ENCODE peak calls at places on chromosomes 13 and 19, in six cellular contexts. One of them, this sample, is unnamed.

GRCh38 chr13:36959438-36960116 is 39.5 kb upstream of the SMAD9 start:
- DNase-seq in colonic mucosa: no peak
- DNase-seq in uterus: no peak
- DNase-seq in epithelial cell of esophagus: no peak
- DNase-seq in IMR-90: no peak
- DNase-seq in brain microvascular endothelial cell: no peak
- DNase-seq in this sample: no peak

GRCh38 chr13:92530364-92530763 is 696.2 kb upstream of the GPC6 start:
- DNase-seq in uterus: no peak
- DNase-seq in IMR-90: peak; percentile 3
- DNase-seq in colonic mucosa: no peak
- DNase-seq in brain microvascular endothelial cell: no peak
- DNase-seq in epithelial cell of esophagus: peak; percentile 24
- DNase-seq in this sample: peak; percentile 60

GRCh38 chr19:11281336-11282049 is 14.5 kb upstream of the TSPAN16 start:
- DNase-seq in brain microvascular endothelial cell: no peak
- DNase-seq in epithelial cell of esophagus: peak; percentile 68
- DNase-seq in colonic mucosa: no peak
- DNase-seq in IMR-90: no peak
- DNase-seq in uterus: no peak
- DNase-seq in this sample: no peak

GRCh38 chr19:52492201-52492960 is 35.1 kb upstream of the ZNF808 start:
- DNase-seq in colonic mucosa: no peak
- DNase-seq in uterus: peak; percentile 20
- DNase-seq in brain microvascular endothelial cell: no peak
- DNase-seq in epithelial cell of esophagus: peak; percentile 2
- DNase-seq in IMR-90: no peak
- DNase-seq in this sample: no peak

GRCh38 chr13:76266566-76266965 is 619.6 kb downstream of the KCTD12 start:
- DNase-seq in brain microvascular endothelial cell: no peak
- DNase-seq in colonic mucosa: no peak
- DNase-seq in IMR-90: no peak
- DNase-seq in epithelial cell of esophagus: no peak
- DNase-seq in uterus: no peak
- DNase-seq in this sample: no peak

GRCh38 chr13:97798171-97798821 is 155.2 kb upstream of the IPO5 start:
- DNase-seq in brain microvascular endothelial cell: no peak
- DNase-seq in colonic mucosa: no peak
- DNase-seq in epithelial cell of esophagus: peak; percentile 41
- DNase-seq in uterus: no peak
- DNase-seq in IMR-90: no peak
- DNase-seq in this sample: peak; percentile 41

GRCh38 chr13:101941095-101941777 is 460.6 kb downstream of the FGF14 start:
- DNase-seq in colonic mucosa: no peak
- DNase-seq in brain microvascular endothelial cell: peak; percentile 11
- DNase-seq in uterus: no peak
- DNase-seq in IMR-90: peak; percentile 2
- DNase-seq in epithelial cell of esophagus: peak; percentile 12
- DNase-seq in this sample: peak; percentile 66

GRCh38 chr19:35109395-35110112 is 6.1 kb upstream of the FXYD3 start:
- DNase-seq in colonic mucosa: no peak
- DNase-seq in brain microvascular endothelial cell: no peak
- DNase-seq in epithelial cell of esophagus: peak; percentile 59
- DNase-seq in IMR-90: no peak
- DNase-seq in uterus: no peak
- DNase-seq in this sample: no peak

GRCh38 chr19:289651-290538 is 1.3 kb downstream of the PLPP2 start:
- DNase-seq in uterus: no peak
- DNase-seq in colonic mucosa: peak; percentile 74
- DNase-seq in IMR-90: peak; percentile 25
- DNase-seq in epithelial cell of esophagus: peak; percentile 94
- DNase-seq in brain microvascular endothelial cell: peak; percentile 33
- DNase-seq in this sample: peak; percentile 67

GRCh38 chr13:26529441-26529840 is 28.0 kb upstream of the WASF3 start:
- DNase-seq in IMR-90: peak; percentile 74
- DNase-seq in uterus: no peak
- DNase-seq in epithelial cell of esophagus: peak; percentile 77
- DNase-seq in brain microvascular endothelial cell: peak; percentile 62
- DNase-seq in colonic mucosa: peak; percentile 46
- DNase-seq in this sample: peak; percentile 83

GRCh38 chr19:12782424-12783225 is 7.3 kb upstream of the HOOK2 start:
- DNase-seq in IMR-90: peak; percentile 85
- DNase-seq in epithelial cell of esophagus: peak; percentile 54
- DNase-seq in brain microvascular endothelial cell: peak; percentile 65
- DNase-seq in colonic mucosa: peak; percentile 84
- DNase-seq in uterus: peak; percentile 90
- DNase-seq in this sample: peak; percentile 89

GRCh38 chr19:50500060-50500752 is 10.8 kb downstream of the JOSD2 start:
- DNase-seq in uterus: peak; percentile 9
- DNase-seq in colonic mucosa: no peak
- DNase-seq in brain microvascular endothelial cell: no peak
- DNase-seq in epithelial cell of esophagus: no peak
- DNase-seq in IMR-90: no peak
- DNase-seq in this sample: no peak

GRCh38 chr19:19997656-19998268 is 41.5 kb downstream of the ZNF682 start:
- DNase-seq in brain microvascular endothelial cell: no peak
- DNase-seq in IMR-90: no peak
- DNase-seq in colonic mucosa: no peak
- DNase-seq in epithelial cell of esophagus: peak; percentile 3
- DNase-seq in uterus: no peak
- DNase-seq in this sample: no peak

GRCh38 chr19:6801397-6802086 is 29.0 kb downstream of the VAV1 start:
- DNase-seq in IMR-90: no peak
- DNase-seq in epithelial cell of esophagus: peak; percentile 34
- DNase-seq in brain microvascular endothelial cell: no peak
- DNase-seq in colonic mucosa: peak; percentile 64
- DNase-seq in uterus: peak; percentile 29
- DNase-seq in this sample: peak; percentile 9

GRCh38 chr13:92808007-92808406 is 418.6 kb upstream of the GPC6 start:
- DNase-seq in brain microvascular endothelial cell: no peak
- DNase-seq in IMR-90: peak; percentile 45
- DNase-seq in colonic mucosa: no peak
- DNase-seq in uterus: no peak
- DNase-seq in epithelial cell of esophagus: no peak
- DNase-seq in this sample: no peak

GRCh38 chr13:25862156-25862555 is 189.7 kb downstream of the SHISA2 start:
- DNase-seq in uterus: no peak
- DNase-seq in epithelial cell of esophagus: no peak
- DNase-seq in brain microvascular endothelial cell: no peak
- DNase-seq in colonic mucosa: no peak
- DNase-seq in IMR-90: no peak
- DNase-seq in this sample: no peak

GRCh38 chr13:32354040-32354439 is 38.7 kb downstream of the BRCA2 start:
- DNase-seq in uterus: no peak
- DNase-seq in colonic mucosa: no peak
- DNase-seq in IMR-90: no peak
- DNase-seq in epithelial cell of esophagus: no peak
- DNase-seq in brain microvascular endothelial cell: no peak
- DNase-seq in this sample: no peak
- TF ChIP-seq CTCF in uterus: no peak
- TF ChIP-seq CTCF in colonic mucosa: no peak
- TF ChIP-seq CTCF in IMR-90: no peak
- TF ChIP-seq CTCF in epithelial cell of esophagus: no peak
- TF ChIP-seq CTCF in brain microvascular endothelial cell: no peak
- TF ChIP-seq CTCF in this sample: no peak

DNA sequence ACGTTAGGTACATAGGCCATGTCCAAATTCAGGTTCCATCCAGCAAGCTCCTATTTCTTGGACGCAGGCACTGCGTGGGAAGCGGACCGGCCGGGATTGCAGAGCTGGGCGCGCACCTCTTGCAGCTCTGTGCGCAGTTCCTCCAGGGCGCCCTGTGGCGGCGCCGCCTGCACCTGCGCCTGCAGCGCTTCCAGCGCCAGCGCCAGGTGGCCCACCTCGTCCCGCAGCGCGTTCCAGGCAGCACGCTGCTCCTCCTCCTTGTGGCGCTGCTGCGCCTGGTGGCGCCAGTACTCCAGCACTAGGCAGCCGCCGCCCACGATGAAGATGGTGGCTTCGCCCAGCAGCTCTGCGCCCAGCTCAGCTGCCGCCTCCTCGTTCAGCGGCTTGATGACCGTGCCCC is 31.1 kb downstream of the OPA3 start:
- DNase-seq in epithelial cell of esophagus: peak; percentile 53
- DNase-seq in colonic mucosa: peak; percentile 69
- DNase-seq in brain microvascular endothelial cell: no peak
- DNase-seq in uterus: no peak
- DNase-seq in IMR-90: no peak
- DNase-seq in this sample: no peak
- H3K4me3 ChIP-seq in epithelial cell of esophagus: no peak overlapping the region
- H3K4me3 ChIP-seq in colonic mucosa: no peak overlapping the region
- H3K4me3 ChIP-seq in brain microvascular endothelial cell: no peak overlapping the region
- H3K4me3 ChIP-seq in uterus: no peak overlapping the region
- H3K4me3 ChIP-seq in IMR-90: no peak overlapping the region
- H3K4me3 ChIP-seq in this sample: no peak overlapping the region

GRCh38 chr13:49218493-49219051 is 1.6 kb upstream of the MLNR start:
- DNase-seq in uterus: no peak
- DNase-seq in epithelial cell of esophagus: peak; percentile 11
- DNase-seq in colonic mucosa: no peak
- DNase-seq in IMR-90: peak; percentile 6
- DNase-seq in brain microvascular endothelial cell: no peak
- DNase-seq in this sample: peak; percentile 29

GRCh38 chr13:49219647-49220034 is 497 bp upstream of the MLNR start:
- DNase-seq in epithelial cell of esophagus: no peak
- DNase-seq in brain microvascular endothelial cell: no peak
- DNase-seq in colonic mucosa: no peak
- DNase-seq in IMR-90: no peak
- DNase-seq in uterus: no peak
- DNase-seq in this sample: peak; percentile 15

GRCh38 chr13:49217962-49218492 is 2.1 kb upstream of the MLNR start:
- DNase-seq in uterus: no peak
- DNase-seq in brain microvascular endothelial cell: no peak
- DNase-seq in epithelial cell of esophagus: no peak
- DNase-seq in IMR-90: no peak
- DNase-seq in colonic mucosa: no peak
- DNase-seq in this sample: no peak

GRCh38 chr13:49220856-49221614 is 897 bp downstream of the MLNR start:
- DNase-seq in IMR-90: peak; percentile 12
- DNase-seq in uterus: no peak
- DNase-seq in colonic mucosa: no peak
- DNase-seq in epithelial cell of esophagus: no peak
- DNase-seq in brain microvascular endothelial cell: no peak
- DNase-seq in this sample: peak; percentile 18

GRCh38 chr13:49220035-49220855 is at the start of gene MLNR:
- DNase-seq in IMR-90: no peak
- DNase-seq in epithelial cell of esophagus: peak; percentile 38
- DNase-seq in uterus: no peak
- DNase-seq in brain microvascular endothelial cell: no peak
- DNase-seq in colonic mucosa: peak; percentile 44
- DNase-seq in this sample: no peak
- TF ChIP-seq CTCF in IMR-90: no peak
- TF ChIP-seq CTCF in epithelial cell of esophagus: no peak
- TF ChIP-seq CTCF in uterus: no peak
- TF ChIP-seq CTCF in brain microvascular endothelial cell: peak; percentile 22
- TF ChIP-seq CTCF in colonic mucosa: no peak
- TF ChIP-seq CTCF in this sample: no peak

DNA sequence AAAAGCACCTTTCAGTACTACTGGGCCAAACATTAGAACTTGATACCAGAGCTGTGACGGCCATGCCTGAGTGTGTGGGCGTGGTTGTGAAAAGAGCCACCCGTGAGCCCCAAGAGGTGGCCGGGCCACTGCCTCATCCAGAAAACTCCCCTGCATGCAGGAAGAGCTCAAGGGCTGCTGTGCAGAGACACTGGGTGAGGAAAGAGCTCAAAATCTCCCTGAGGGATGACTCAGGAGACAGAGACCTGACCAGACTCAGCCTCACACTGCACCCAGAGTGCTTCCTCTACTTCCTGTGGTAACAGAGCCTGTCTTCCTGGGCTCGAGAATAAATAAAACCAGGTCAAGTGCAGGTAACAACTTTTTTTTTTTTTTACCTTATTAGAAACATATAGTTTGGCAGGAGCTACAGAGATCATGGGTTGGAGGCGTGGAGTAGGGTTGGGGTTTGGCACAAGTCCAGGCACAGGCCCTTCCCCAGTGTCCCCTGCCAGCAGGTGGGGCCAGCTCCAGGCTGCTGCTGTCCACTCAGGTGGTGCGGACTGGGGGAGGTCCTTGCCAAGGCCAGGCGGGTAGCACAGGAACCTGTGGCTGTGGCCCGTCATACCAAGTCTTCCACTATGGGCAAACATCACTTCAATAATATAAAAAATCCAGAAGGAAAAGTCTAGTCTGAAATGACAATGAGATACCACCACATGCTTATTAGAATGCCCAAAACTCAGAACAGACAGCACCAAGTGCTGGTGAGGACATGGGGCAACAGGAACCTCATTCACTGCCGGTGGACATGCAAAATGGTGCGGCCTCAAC is 25.5 kb downstream of the ELL start:
- DNase-seq in epithelial cell of esophagus: peak; percentile 94
- DNase-seq in IMR-90: peak; percentile 80
- DNase-seq in uterus: no peak
- DNase-seq in brain microvascular endothelial cell: peak; percentile 61
- DNase-seq in colonic mucosa: peak; percentile 60
- DNase-seq in this sample: peak; percentile 79
- H3K4me3 ChIP-seq in epithelial cell of esophagus: no peak overlapping the region
- H3K4me3 ChIP-seq in IMR-90: no peak overlapping the region
- H3K4me3 ChIP-seq in uterus: no peak overlapping the region
- H3K4me3 ChIP-seq in brain microvascular endothelial cell: no peak overlapping the region
- H3K4me3 ChIP-seq in colonic mucosa: no peak overlapping the region
- H3K4me3 ChIP-seq in this sample: no peak overlapping the region

GRCh38 chr13:33271759-33272158 is 13.8 kb downstream of the STARD13 start:
- DNase-seq in brain microvascular endothelial cell: no peak
- DNase-seq in colonic mucosa: no peak
- DNase-seq in IMR-90: peak; percentile 50
- DNase-seq in uterus: no peak
- DNase-seq in epithelial cell of esophagus: no peak
- DNase-seq in this sample: no peak
- TF ChIP-seq CTCF in brain microvascular endothelial cell: no peak
- TF ChIP-seq CTCF in colonic mucosa: no peak
- TF ChIP-seq CTCF in IMR-90: no peak
- TF ChIP-seq CTCF in uterus: no peak
- TF ChIP-seq CTCF in epithelial cell of esophagus: no peak
- TF ChIP-seq CTCF in this sample: no peak

GRCh38 chr13:43129511-43130130 is 106.2 kb downstream of the DNAJC15 start:
- DNase-seq in colonic mucosa: no peak
- DNase-seq in epithelial cell of esophagus: no peak
- DNase-seq in IMR-90: no peak
- DNase-seq in uterus: no peak
- DNase-seq in brain microvascular endothelial cell: no peak
- DNase-seq in this sample: no peak
- H3K4me3 ChIP-seq in colonic mucosa: no peak overlapping the region
- H3K4me3 ChIP-seq in epithelial cell of esophagus: no peak overlapping the region
- H3K4me3 ChIP-seq in IMR-90: no peak overlapping the region
- H3K4me3 ChIP-seq in uterus: no peak overlapping the region
- H3K4me3 ChIP-seq in brain microvascular endothelial cell: no peak overlapping the region
- H3K4me3 ChIP-seq in this sample: no peak overlapping the region

This sample was measured in choroid plexus epithelial cell.